ENCODE peak calls at places on chromosomes 13 and 19, in seven cellular contexts. V, X, A, C, O, T and K are unnamed samples.

GRCh38 chr19:35049456-35049855 is 7.9 kb downstream of the HPN start:
- DNase-seq in V (no peak), X (no peak), A (no peak), C (no peak), O (no peak), T (no peak), K (no peak)

GRCh38 chr13:38758278-38758677 is 71.4 kb downstream of the FREM2 start:
- DNase-seq in V (no peak), X (no peak), A (no peak), C (no peak), O (no peak), T (no peak), K (no peak)

GRCh38 chr13:22178878-22179277 is 508.0 kb downstream of the FGF9 start:
- DNase-seq in V (no peak), X (no peak), A (no peak), C (no peak), O (no peak), T (no peak), K (no peak)

GRCh38 chr19:14004619-14005380 is 1.3 kb downstream of the RFX1 start:
- DNase-seq in V (peak; percentile 77), X (peak; percentile 60), A (peak; percentile 15), C (peak; percentile 11), O (peak; percentile 88), T (no peak), K (no peak)

GRCh38 chr13:33519561-33520479 is 234.3 kb upstream of the STARD13 start:
- DNase-seq in V (no peak), X (no peak), A (no peak), C (no peak), O (no peak), T (no peak), K (no peak)

GRCh38 chr19:18438331-18439024 is 545 bp upstream of the ISYNA1 start:
- DNase-seq in V (no peak), X (peak; percentile 77), A (peak; percentile 78), C (no peak), O (no peak), T (no peak), K (peak; percentile 64)

GRCh38 chr19:3867971-3868769 is 668 bp downstream of the ZFR2 start:
- DNase-seq in V (no peak), X (no peak), A (no peak), C (no peak), O (no peak), T (no peak), K (peak; percentile 55)

GRCh38 chr19:17289489-17289888 is 7.8 kb downstream of the ANKLE1 start:
- DNase-seq in V (peak; percentile 80), X (peak; percentile 77), A (peak; percentile 96), C (no peak), O (peak; percentile 65), T (peak; percentile 87), K (peak; percentile 96)

GRCh38 chr13:111372651-111373425 is 52.4 kb downstream of the TEX29 start:
- DNase-seq in V (no peak), X (no peak), A (no peak), C (no peak), O (no peak), T (no peak), K (no peak)

GRCh38 chr13:30616927-30617314 is 799 bp upstream of the USPL1 start:
- DNase-seq in V (peak; percentile 65), X (no peak), A (peak; percentile 30), C (no peak), O (peak; percentile 75), T (peak; percentile 69), K (peak; percentile 81)

GRCh38 chr19:49489601-49490167 is 2.3 kb downstream of the RPL13A start:
- DNase-seq in V (no peak), X (no peak), A (peak; percentile 46), C (peak; percentile 44), O (no peak), T (no peak), K (no peak)

GRCh38 chr13:87942204-87942603 is 271.0 kb downstream of the SLITRK5 start:
- DNase-seq in V (no peak), X (no peak), A (no peak), C (no peak), O (no peak), T (no peak), K (no peak)

GRCh38 chr19:2302319-2303208 is 5.4 kb downstream of the LINGO3 start:
- DNase-seq in V (no peak), X (peak; percentile 66), A (peak; percentile 65), C (no peak), O (no peak), T (no peak), K (peak; percentile 76)

GRCh38 chr19:13887529-13887928 is 10.6 kb downstream of the NANOS3 start:
- DNase-seq in V (no peak), X (no peak), A (no peak), C (no peak), O (no peak), T (no peak), K (no peak)

GRCh38 chr13:52652170-52652979 is at the start of gene SUGT1:
- DNase-seq in V (peak; percentile 99), X (peak; percentile 98), A (peak; percentile 79), C (peak; percentile 97), O (peak; percentile 98), T (peak; percentile 89), K (peak; percentile 97)

GRCh38 chr13:52651880-52652169 is 811 bp upstream of the SUGT1 start:
- DNase-seq in V (no peak), X (no peak), A (no peak), C (no peak), O (no peak), T (peak; percentile 44), K (no peak)

GRCh38 chr13:52652980-52653303 is 306 bp downstream of the SUGT1 start:
- DNase-seq in V (no peak), X (no peak), A (peak; percentile 25), C (no peak), O (no peak), T (no peak), K (no peak)

GRCh38 chr13:52646967-52647366 is 4.7 kb downstream of the HNRNPA1L2 start:
- DNase-seq in V (no peak), X (no peak), A (no peak), C (no peak), O (no peak), T (no peak), K (no peak)

GRCh38 chr13:52650731-52651130 is 1.9 kb upstream of the SUGT1 start:
- DNase-seq in V (no peak), X (no peak), A (peak; percentile 43), C (no peak), O (no peak), T (no peak), K (no peak)
- H3K27ac ChIP-seq in V (no peak overlapping the region), X (no peak overlapping the region), A (peak overlapping the region; percentile 92), C (no peak overlapping the region), O (no peak overlapping the region), T (no peak overlapping the region), K (no peak overlapping the region)

GRCh38 chr19:43984687-43985000 is 656 bp downstream of the ZNF155 start:
- DNase-seq in V (peak; percentile 52), X (peak; percentile 15), A (no peak), C (no peak), O (no peak), T (no peak), K (no peak)
- H3K27ac ChIP-seq in V (peak overlapping the region; percentile 77), X (peak overlapping the region; percentile 76), A (no peak overlapping the region), C (peak overlapping the region; percentile 58), O (peak overlapping the region; percentile 15), T (peak overlapping the region; percentile 66), K (no peak overlapping the region)

DNA sequence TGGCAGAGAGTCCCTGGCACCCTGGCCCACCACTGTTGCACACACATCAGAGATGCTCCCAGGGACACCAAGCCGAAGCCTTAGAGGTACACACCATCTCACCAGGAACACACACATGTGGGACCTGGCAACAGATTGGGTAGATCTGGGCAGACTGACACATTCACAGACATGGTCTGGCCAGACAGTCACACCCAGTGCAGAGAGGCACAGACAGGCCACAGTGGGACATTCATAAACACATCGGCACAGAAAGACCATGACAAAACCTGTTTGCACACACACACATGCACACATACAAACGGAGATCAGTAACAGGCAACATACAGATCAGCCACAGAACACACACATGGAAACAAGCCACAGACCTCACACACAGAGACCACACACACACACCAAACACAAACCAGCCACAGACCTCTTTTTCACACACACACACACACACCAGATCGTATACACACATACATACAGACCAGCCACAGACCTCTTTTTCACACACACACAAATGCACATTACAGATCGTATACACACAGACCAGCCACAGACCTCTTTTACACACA is 6.3 kb upstream of the JUNB start:
- DNase-seq in V (no peak), X (no peak), A (no peak), C (peak; percentile 65), O (no peak), T (no peak), K (no peak)
- H3K27ac ChIP-seq in V (peak overlapping the region; percentile 99), X (peak overlapping the region; percentile 99), A (peak overlapping the region; percentile 97), C (peak overlapping the region; percentile 99), O (peak overlapping the region; percentile 100), T (peak overlapping the region; percentile 100), K (no peak overlapping the region)

DNA sequence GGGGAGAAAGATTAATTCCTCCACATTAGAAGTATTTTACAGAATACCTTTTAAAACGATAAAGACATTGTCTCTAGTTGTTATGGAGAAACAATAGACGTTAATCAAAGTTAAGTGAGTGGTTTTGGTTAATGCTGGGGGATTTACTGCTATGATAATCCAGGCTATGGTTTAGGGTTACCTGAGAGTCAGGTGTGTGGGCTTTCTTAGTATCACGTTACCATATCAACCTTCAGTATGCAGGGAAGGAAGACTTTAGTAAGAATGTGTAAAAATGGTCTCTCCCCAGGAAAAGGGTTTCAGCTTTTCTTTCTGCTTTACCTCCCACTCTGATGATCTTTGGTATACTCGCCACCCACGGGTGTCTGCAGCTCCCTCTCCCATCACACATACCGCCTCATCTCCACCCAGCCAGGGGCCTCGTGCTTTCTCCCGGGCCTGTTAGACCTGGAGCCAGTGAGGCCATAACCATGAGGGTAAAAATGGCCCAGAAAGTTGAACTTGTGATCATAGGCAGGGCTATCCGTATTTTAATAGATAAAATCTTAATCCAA is 45.6 kb upstream of the WDFY2 start:
- DNase-seq in V (no peak), X (no peak), A (no peak), C (no peak), O (no peak), T (no peak), K (peak; percentile 67)
- H3K27ac ChIP-seq in V (no peak overlapping the region), X (no peak overlapping the region), A (no peak overlapping the region), C (no peak overlapping the region), O (no peak overlapping the region), T (no peak overlapping the region), K (no peak overlapping the region)